ENCODE peak calls at places on chromosome 1, in four cellular contexts. Q is CD8-positive, alpha-beta memory T cell; N is fibroblast of pulmonary artery; H is thyroid gland. E is an unnamed sample.

GRCh38 chr1:227300682-227301081 is 17.6 kb downstream of the CDC42BPA start:
- DNase-seq in Q (no peak), N (no peak), H (no peak), E (no peak)

GRCh38 chr1:208181259-208181816 is 62.8 kb downstream of the PLXNA2 start:
- DNase-seq in Q (no peak), N (no peak), H (no peak), E (no peak)

GRCh38 chr1:44828003-44828651 is 14.9 kb downstream of the PTCH2 start:
- DNase-seq in Q (no peak), N (no peak), H (no peak), E (no peak)

GRCh38 chr1:176102700-176103244 is 104.3 kb downstream of the COP1 start:
- DNase-seq in Q (no peak), N (peak), H (no peak), E (no peak)

GRCh38 chr1:115890618-115891017 is 49.7 kb upstream of the NHLH2 start:
- DNase-seq in Q (no peak), N (no peak), H (no peak), E (peak)

GRCh38 chr1:174884001-174884400 is 115.7 kb upstream of the CACYBP start:
- DNase-seq in Q (no peak), N (no peak), H (no peak), E (no peak)

GRCh38 chr1:115158181-115158580 is 68.9 kb upstream of the TSPAN2 start:
- DNase-seq in Q (no peak), N (peak), H (peak), E (peak)

GRCh38 chr1:209607102-209607794 is 23.7 kb downstream of the CAMK1G start:
- DNase-seq in Q (no peak), N (no peak), H (no peak), E (peak)

GRCh38 chr1:59779949-59780348 is 34.8 kb upstream of the HOOK1 start:
- DNase-seq in Q (no peak), N (no peak), H (peak), E (peak)

GRCh38 chr1:225480825-225481434 is 53.1 kb upstream of the LBR start:
- DNase-seq in Q (peak), N (no peak), H (no peak), E (peak)

GRCh38 chr1:197519741-197520334 is 251.8 kb downstream of the CRB1 start:
- DNase-seq in Q (no peak), N (peak), H (no peak), E (peak)

GRCh38 chr1:53130878-53131589 is 11.4 kb downstream of the SLC1A7 start:
- DNase-seq in Q (no peak), N (no peak), H (no peak), E (no peak)

GRCh38 chr1:230386863-230387262 is 39.3 kb downstream of the PGBD5 start:
- DNase-seq in Q (no peak), N (no peak), H (no peak), E (no peak)

GRCh38 chr1:81554108-81554507 is 246.6 kb upstream of the ADGRL2 start:
- DNase-seq in Q (no peak), N (no peak), H (no peak), E (no peak)

GRCh38 chr1:23597635-23598388 is 38.5 kb upstream of the ID3 start:
- DNase-seq in Q (no peak), N (no peak), H (no peak), E (no peak)

GRCh38 chr1:46408356-46409062 is 14.4 kb downstream of the FAAH start:
- DNase-seq in Q (no peak), N (no peak), H (no peak), E (no peak)

GRCh38 chr1:68359045-68359444 is 90.7 kb downstream of the RPE65 start:
- DNase-seq in Q (no peak), N (peak), H (no peak), E (no peak)

GRCh38 chr1:179251675-179252074 is 22.2 kb upstream of the ABL2 start:
- DNase-seq in Q (no peak), N (peak), H (no peak), E (peak)

GRCh38 chr1:180953791-180954721 is 41.4 kb downstream of the KIAA1614 start:
- DNase-seq in Q (peak), N (peak), H (peak), E (peak)

GRCh38 chr1:178688244-178688643 is 36.8 kb upstream of the RALGPS2 start:
- DNase-seq in Q (no peak), N (peak), H (no peak), E (no peak)

GRCh38 chr1:2925923-2926322 is 95.3 kb upstream of the ACTRT2 start:
- DNase-seq in Q (no peak), N (no peak), H (peak), E (no peak)

GRCh38 chr1:221331263-221332183 is 410.4 kb downstream of the DUSP10 start:
- DNase-seq in Q (no peak), N (no peak), H (no peak), E (no peak)

GRCh38 chr1:18398791-18399551 is 81.8 kb upstream of the KLHDC7A start:
- DNase-seq in Q (no peak), N (no peak), H (no peak), E (no peak)

GRCh38 chr1:41391834-41392527 is 30.7 kb downstream of the FOXO6 start:
- DNase-seq in Q (no peak), N (no peak), H (no peak), E (no peak)

DNA sequence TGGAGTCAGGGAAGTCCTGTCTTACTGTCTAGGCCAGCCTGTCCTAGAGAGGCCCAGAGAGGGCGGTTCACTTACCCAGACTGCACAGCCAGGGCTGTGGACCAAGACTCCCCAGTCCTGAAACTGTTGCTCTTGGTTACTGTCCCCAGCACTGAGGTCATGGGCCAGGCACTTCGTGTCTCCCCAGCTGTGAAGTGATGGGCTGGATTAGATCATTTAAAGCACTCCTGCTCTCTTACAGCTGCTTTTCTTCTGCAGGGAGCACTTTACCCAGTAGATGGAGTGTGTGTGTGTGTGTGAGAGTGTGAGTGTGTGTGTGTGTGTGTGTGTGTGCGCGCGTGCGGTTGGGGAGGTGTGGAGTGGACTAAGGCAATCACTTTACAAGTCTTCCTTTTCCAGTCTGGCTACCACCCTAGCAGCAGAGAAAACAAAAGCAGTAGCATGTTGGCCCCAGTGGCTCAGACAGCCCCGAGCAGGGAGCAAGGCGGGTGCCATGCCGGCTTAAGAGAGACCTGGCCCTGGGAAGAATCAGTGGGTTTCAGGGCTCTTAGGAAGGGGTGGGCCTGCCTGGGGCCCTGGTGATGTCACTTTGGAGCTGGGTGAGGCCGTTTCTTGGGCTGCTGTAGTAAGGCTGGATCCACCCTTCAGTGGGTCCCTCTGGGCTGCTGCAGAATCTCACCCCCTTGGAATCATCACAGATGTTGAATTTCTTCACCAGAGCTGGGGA is 2.4 kb downstream of the SPSB1 start:
- DNase-seq in Q (no peak), N (peak), H (peak), E (peak)
- H3K4me3 ChIP-seq in Q (no peak), N (peak), H (peak), E (peak)

GRCh38 chr1:92921031-92922023 is 39.9 kb downstream of the DIPK1A start:
- DNase-seq in Q (no peak), N (no peak), H (no peak), E (no peak)
- H3K4me3 ChIP-seq in Q (no peak), N (no peak), H (no peak), E (no peak)

GRCh38 chr1:31535561-31535960 is 40.8 kb upstream of the TINAGL1 start:
- DNase-seq in Q (no peak), N (no peak), H (no peak), E (peak)

GRCh38 chr1:31529999-31530705 is 46.2 kb upstream of the TINAGL1 start:
- DNase-seq in Q (no peak), N (no peak), H (no peak), E (no peak)

GRCh38 chr1:31531177-31532000 is 44.9 kb upstream of the TINAGL1 start:
- DNase-seq in Q (no peak), N (peak), H (no peak), E (peak)

DNA sequence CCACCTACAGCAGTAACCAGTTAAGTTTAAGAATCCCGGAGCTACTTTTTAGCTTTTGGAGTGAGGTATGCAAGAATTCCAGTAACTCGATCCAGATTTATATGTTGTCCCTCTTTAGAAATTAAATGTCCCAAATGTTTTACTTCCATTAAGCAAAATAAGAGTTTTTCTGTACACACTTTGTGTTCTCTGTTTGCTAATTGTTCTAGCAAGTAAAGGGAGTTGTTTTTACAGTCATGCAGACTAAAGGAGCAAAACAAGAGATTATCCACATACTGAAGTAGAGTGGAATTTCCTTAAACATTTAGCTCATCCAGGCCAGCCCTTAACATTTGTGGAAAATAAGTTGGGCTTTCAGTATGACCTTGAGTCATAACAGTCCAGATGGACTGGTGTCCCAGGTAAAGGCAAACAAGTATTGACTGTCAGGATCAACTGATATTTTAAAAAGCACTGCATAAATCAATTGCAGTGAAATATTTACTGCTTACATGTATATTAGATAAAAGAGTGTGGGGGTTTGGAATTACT is 44.1 kb upstream of the TINAGL1 start:
- DNase-seq in Q (no peak), N (no peak), H (no peak), E (no peak)
- H3K4me3 ChIP-seq in Q (no peak), N (no peak), H (no peak), E (no peak)

DNA sequence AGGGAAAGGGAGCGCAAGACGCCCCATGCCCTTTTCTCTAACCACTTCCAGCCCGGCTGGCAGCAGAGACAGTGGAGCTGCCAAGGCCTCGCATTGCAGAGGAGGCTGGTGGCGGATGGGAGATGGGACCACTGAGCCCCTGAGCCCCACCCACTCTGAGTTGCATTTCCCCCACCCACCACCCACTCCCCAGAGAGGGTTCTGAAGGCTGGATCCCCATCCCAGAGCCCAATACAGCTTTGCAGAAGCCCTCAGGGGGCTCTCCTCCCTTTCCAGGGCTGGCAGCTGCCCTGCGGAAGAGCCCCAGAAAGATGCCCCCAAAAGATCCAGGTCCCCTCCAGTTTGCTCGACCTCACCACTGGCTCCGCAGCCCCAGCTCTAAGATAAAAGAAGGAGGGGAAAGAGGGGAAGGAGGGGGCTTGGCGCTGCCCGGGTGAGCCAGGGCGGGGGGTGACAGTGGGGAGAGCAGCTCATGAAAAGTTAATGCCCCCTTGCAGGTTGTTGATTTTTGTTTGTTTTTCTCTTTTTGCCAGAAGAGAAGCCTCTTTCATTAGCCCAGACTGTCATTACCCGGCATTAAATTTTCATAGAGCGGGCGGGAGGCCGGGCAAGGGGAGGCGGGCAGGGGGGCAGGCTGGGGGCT is 38.4 kb upstream of the CASZ1 start:
- DNase-seq in Q (no peak), N (no peak), H (no peak), E (no peak)
- H3K4me3 ChIP-seq in Q (no peak), N (no peak), H (no peak), E (no peak)

GRCh38 chr1:201496296-201496690 is 10.6 kb downstream of the CSRP1 start:
- DNase-seq in Q (no peak), N (no peak), H (no peak), E (no peak)
- H3K4me3 ChIP-seq in Q (no peak), N (no peak), H (no peak), E (no peak)

GRCh38 chr1:36821386-36821785 is 212.9 kb downstream of the GRIK3 start:
- DNase-seq in Q (no peak), N (no peak), H (no peak), E (no peak)

GRCh38 chr1:36814774-36815173 is 219.5 kb downstream of the GRIK3 start:
- DNase-seq in Q (no peak), N (no peak), H (no peak), E (no peak)

GRCh38 chr1:36818771-36819170 is 215.5 kb downstream of the GRIK3 start:
- DNase-seq in Q (no peak), N (no peak), H (no peak), E (no peak)

GRCh38 chr1:36816348-36816747 is 218.0 kb downstream of the GRIK3 start:
- DNase-seq in Q (no peak), N (no peak), H (peak), E (no peak)
- H3K4me3 ChIP-seq in Q (no peak), N (no peak), H (no peak), E (no peak)

DNA sequence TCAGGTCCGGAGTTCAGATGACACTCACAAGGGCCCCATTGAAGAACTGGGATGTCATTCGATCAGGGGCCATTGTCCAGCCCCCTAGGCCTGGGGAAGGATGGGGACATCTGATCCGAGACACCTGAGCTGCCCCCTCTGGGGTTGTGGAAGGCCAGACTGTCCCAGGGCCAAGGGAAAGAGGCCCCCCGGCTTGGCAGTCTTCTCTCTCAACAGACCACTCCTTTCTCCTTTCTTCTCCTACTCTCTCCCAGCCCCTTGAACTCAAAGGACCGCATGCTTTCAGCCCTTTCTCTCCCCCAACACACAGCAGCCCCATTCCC is 1.1 kb downstream of the S100A1 start:
- DNase-seq in Q (no peak), N (no peak), H (no peak), E (no peak)
- H3K4me3 ChIP-seq in Q (no peak), N (no peak), H (no peak), E (no peak)

GRCh38 chr1:200866521-200866920 is 6.3 kb upstream of the GPR25 start:
- DNase-seq in Q (no peak), N (no peak), H (no peak), E (no peak)
- H3K4me3 ChIP-seq in Q (no peak), N (no peak), H (no peak), E (no peak)

GRCh38 chr1:12013317-12013588 is 6.0 kb upstream of the MIIP start:
- DNase-seq in Q (no peak), N (no peak), H (no peak), E (no peak)
- H3K4me3 ChIP-seq in Q (no peak), N (no peak), H (no peak), E (no peak)

GRCh38 chr1:152188673-152189591 is 29.9 kb upstream of the RPTN start:
- DNase-seq in Q (peak), N (peak), H (peak), E (peak)
- H3K4me3 ChIP-seq in Q (peak), N (peak), H (peak), E (peak)

E was measured in PC-3.